ENCODE peak calls at places on chromosomes 2 and 18, in ten cellular contexts. C is lung microvascular endothelial cell; K is GM10248; P is left colon; L is fibroblast of the aortic adventitia; U is stimulated activated CD4-positive, alpha-beta T cell treated with anti-CD3 and anti-CD28 coated beads, Interleukin-12 subunit alpha, Interleukin-12 subunit beta, amount 100 ng/mL, for 48 hours; F is GM23248; O is EH; W is MCF 10A; V is NCI-H1417. R is an unnamed sample.

GRCh38 chr2:102032368-102033027 is 40.7 kb downstream of the IL1R2 start:
- DNase-seq in C (no peak), K (no peak), P (no peak), L (no peak), U (no peak), F (no peak), O (no peak), W (peak), V (no peak), R (no peak)

GRCh38 chr18:75114231-75114630 is 94.7 kb downstream of the PTGR3 start:
- DNase-seq in C (no peak), K (no peak), P (no peak), L (no peak), U (no peak), F (no peak), O (no peak), W (no peak), V (no peak), R (no peak)

GRCh38 chr2:191234456-191234855 is 10.7 kb upstream of the MYO1B start:
- DNase-seq in C (no peak), K (no peak), P (no peak), L (no peak), U (no peak), F (no peak), O (no peak), W (no peak), V (no peak), R (no peak)

GRCh38 chr18:52615943-52616342 is 275.9 kb downstream of the DCC start:
- DNase-seq in C (no peak), K (peak), P (no peak), L (no peak), U (no peak), F (no peak), O (no peak), W (no peak), V (no peak), R (peak)

GRCh38 chr18:77166523-77166922 is 33.9 kb upstream of the MBP start:
- DNase-seq in C (no peak), K (no peak), P (no peak), L (no peak), U (no peak), F (peak), O (no peak), W (no peak), V (no peak), R (no peak)

GRCh38 chr2:166410828-166411472 is 35.2 kb upstream of the SCN9A start:
- DNase-seq in C (peak), K (no peak), P (no peak), L (peak), U (no peak), F (peak), O (peak), W (peak), V (no peak), R (no peak)

GRCh38 chr2:43311276-43311675 is 84.9 kb upstream of the ZFP36L2 start:
- DNase-seq in C (peak), K (no peak), P (no peak), L (peak), U (no peak), F (peak), O (peak), W (peak), V (no peak), R (no peak)

GRCh38 chr2:120722603-120723421 is 12.9 kb upstream of the GLI2 start:
- DNase-seq in C (peak), K (no peak), P (no peak), L (peak), U (no peak), F (peak), O (peak), W (no peak), V (no peak), R (no peak)

GRCh38 chr2:202036601-202037037 is 3.0 kb downstream of the FZD7 start:
- DNase-seq in C (no peak), K (no peak), P (no peak), L (peak), U (no peak), F (peak), O (peak), W (no peak), V (no peak), R (no peak)

GRCh38 chr18:74476154-74476553 is 19.0 kb upstream of the DIPK1C start:
- DNase-seq in C (no peak), K (no peak), P (no peak), L (peak), U (no peak), F (peak), O (peak), W (peak), V (no peak), R (no peak)

GRCh38 chr2:223882715-223883114 is 45.3 kb upstream of the AP1S3 start:
- DNase-seq in C (no peak), K (no peak), P (no peak), L (no peak), U (no peak), F (no peak), O (no peak), W (no peak), V (no peak), R (no peak)

GRCh38 chr18:38790786-38791185 is 1225.2 kb upstream of the CELF4 start:
- DNase-seq in C (no peak), K (no peak), P (no peak), L (no peak), U (no peak), F (no peak), O (no peak), W (no peak), V (no peak), R (no peak)

GRCh38 chr2:102547462-102547861 is 71.9 kb upstream of the SLC9A2 start:
- DNase-seq in C (no peak), K (no peak), P (no peak), L (no peak), U (no peak), F (no peak), O (no peak), W (no peak), V (no peak), R (no peak)

GRCh38 chr2:241216211-241216761 is 27.8 kb downstream of the ANO7 start:
- DNase-seq in C (no peak), K (no peak), P (no peak), L (no peak), U (no peak), F (no peak), O (peak), W (no peak), V (no peak), R (no peak)

GRCh38 chr2:119888673-119889072 is 124.2 kb upstream of the EPB41L5 start:
- DNase-seq in C (peak), K (no peak), P (no peak), L (peak), U (no peak), F (peak), O (peak), W (peak), V (no peak), R (no peak)

GRCh38 chr18:45938488-45938935 is 28.6 kb downstream of the EPG5 start:
- DNase-seq in C (no peak), K (no peak), P (no peak), L (no peak), U (no peak), F (no peak), O (no peak), W (no peak), V (no peak), R (peak)

GRCh38 chr2:189350515-189351209 is 90.6 kb upstream of the WDR75 start:
- DNase-seq in C (peak), K (no peak), P (no peak), L (peak), U (no peak), F (peak), O (peak), W (peak), V (no peak), R (no peak)

GRCh38 chr2:28442328-28442727 is 49.7 kb downstream of the FOSL2 start:
- DNase-seq in C (no peak), K (no peak), P (no peak), L (no peak), U (no peak), F (no peak), O (no peak), W (no peak), V (no peak), R (no peak)

GRCh38 chr18:59268127-59268721 is 5.0 kb downstream of the RAX start:
- DNase-seq in C (no peak), K (no peak), P (no peak), L (no peak), U (no peak), F (no peak), O (no peak), W (no peak), V (no peak), R (no peak)

GRCh38 chr2:58006256-58006951 is 40.2 kb upstream of the VRK2 start:
- DNase-seq in C (no peak), K (no peak), P (no peak), L (no peak), U (no peak), F (no peak), O (peak), W (no peak), V (no peak), R (no peak)

GRCh38 chr2:160241251-160242137 is 41.4 kb upstream of the ITGB6 start:
- DNase-seq in C (peak), K (no peak), P (peak), L (peak), U (no peak), F (peak), O (peak), W (peak), V (no peak), R (no peak)

R was measured in GM12878.